ENCODE peak calls at places on chromosomes 1 and 21, in ten cellular contexts. V is CD8-positive, alpha-beta memory T cell; D is HepG2; N is tibial nerve; W is heart left ventricle; F is WERI-Rb-1; R is heart right ventricle; T is esophagus muscularis mucosa; H is MG63; S is foreskin fibroblast. M is an unnamed sample.

GRCh38 chr1:228150458-228151169 is 884 bp downstream of the GJC2 start:
- DNase-seq in V (no peak), D (peak), N (peak), W (peak), F (no peak), R (peak), T (no peak), H (peak), S (peak), M (peak)

GRCh38 chr1:66540434-66541032 is 6.6 kb downstream of the SGIP1 start:
- DNase-seq in V (no peak), D (no peak), N (no peak), W (no peak), F (no peak), R (no peak), T (no peak), H (no peak), S (peak), M (no peak)

GRCh38 chr21:18443085-18443484 is 39.5 kb upstream of the TMPRSS15 start:
- DNase-seq in V (no peak), D (no peak), N (no peak), W (no peak), F (no peak), R (no peak), T (no peak), H (no peak), S (no peak), M (no peak)

GRCh38 chr1:240797050-240797449 is 185.1 kb upstream of the GREM2 start:
- DNase-seq in V (no peak), D (no peak), N (no peak), W (no peak), F (no peak), R (no peak), T (no peak), H (peak), S (peak), M (no peak)

GRCh38 chr1:229641306-229641705 is 15.3 kb downstream of the URB2 start:
- DNase-seq in V (no peak), D (no peak), N (no peak), W (no peak), F (no peak), R (no peak), T (no peak), H (no peak), S (no peak), M (no peak)

GRCh38 chr1:42937836-42938595 is 20.7 kb downstream of the SLC2A1 start:
- DNase-seq in V (no peak), D (no peak), N (no peak), W (no peak), F (no peak), R (no peak), T (no peak), H (no peak), S (no peak), M (no peak)

GRCh38 chr1:117339866-117340357 is 27.3 kb upstream of the MAN1A2 start:
- DNase-seq in V (no peak), D (peak), N (no peak), W (no peak), F (peak), R (no peak), T (no peak), H (peak), S (peak), M (no peak)

GRCh38 chr21:42560517-42561179 is 47.0 kb downstream of the SLC37A1 start:
- DNase-seq in V (no peak), D (no peak), N (no peak), W (peak), F (peak), R (no peak), T (no peak), H (no peak), S (no peak), M (no peak)

GRCh38 chr1:29394521-29394921 is 158.2 kb downstream of the PTPRU start:
- DNase-seq in V (no peak), D (no peak), N (no peak), W (no peak), F (no peak), R (no peak), T (no peak), H (no peak), S (no peak), M (no peak)

GRCh38 chr1:209080170-209080781 is 503.2 kb upstream of the CAMK1G start:
- DNase-seq in V (no peak), D (no peak), N (no peak), W (no peak), F (no peak), R (no peak), T (no peak), H (peak), S (peak), M (no peak)

GRCh38 chr1:176752505-176752904 is 289.5 kb downstream of the PAPPA2 start:
- DNase-seq in V (no peak), D (no peak), N (no peak), W (no peak), F (no peak), R (no peak), T (no peak), H (no peak), S (no peak), M (no peak)

GRCh38 chr1:236989290-236990051 is 14.8 kb downstream of the MT1HL1 start:
- DNase-seq in V (no peak), D (peak), N (no peak), W (no peak), F (no peak), R (no peak), T (no peak), H (no peak), S (no peak), M (no peak)

GRCh38 chr1:175833502-175833901 is 90.1 kb upstream of the TNR start:
- DNase-seq in V (no peak), D (no peak), N (no peak), W (no peak), F (no peak), R (no peak), T (no peak), H (no peak), S (no peak), M (no peak)

GRCh38 chr1:214321686-214322453 is 40.9 kb downstream of the SMYD2 start:
- DNase-seq in V (no peak), D (no peak), N (no peak), W (no peak), F (no peak), R (no peak), T (no peak), H (no peak), S (no peak), M (no peak)

GRCh38 chr1:166007176-166007575 is 159.6 kb downstream of the FAM78B start:
- DNase-seq in V (no peak), D (no peak), N (no peak), W (no peak), F (no peak), R (no peak), T (no peak), H (no peak), S (no peak), M (no peak)

GRCh38 chr1:156052862-156053769 is 482 bp downstream of the UBQLN4 start:
- DNase-seq in V (peak), D (peak), N (peak), W (peak), F (peak), R (peak), T (no peak), H (peak), S (peak), M (peak)

GRCh38 chr1:40384887-40385286 is 11.4 kb downstream of the SMAP2 start:
- DNase-seq in V (no peak), D (no peak), N (no peak), W (no peak), F (no peak), R (no peak), T (no peak), H (no peak), S (no peak), M (no peak)

GRCh38 chr1:239898067-239898730 is 193.5 kb upstream of the FMN2 start:
- DNase-seq in V (peak), D (peak), N (peak), W (peak), F (peak), R (peak), T (peak), H (peak), S (peak), M (peak)

GRCh38 chr1:153348511-153349362 is at the start of gene PGLYRP4:
- DNase-seq in V (no peak), D (no peak), N (no peak), W (no peak), F (peak), R (no peak), T (peak), H (peak), S (no peak), M (no peak)

GRCh38 chr1:171485375-171486047 is at the start of gene PRRC2C:
- DNase-seq in V (peak), D (peak), N (peak), W (peak), F (peak), R (peak), T (peak), H (peak), S (peak), M (peak)
- H3K4me3 ChIP-seq in V (peak), D (peak), N (peak), W (peak), F (peak), R (peak), T (peak), H (peak), S (peak), M (peak)

GRCh38 chr1:215584389-215584788 is 17.3 kb downstream of the KCTD3 start:
- DNase-seq in V (no peak), D (no peak), N (no peak), W (no peak), F (no peak), R (no peak), T (no peak), H (no peak), S (no peak), M (no peak)

GRCh38 chr1:215581896-215582295 is 14.8 kb downstream of the KCTD3 start:
- DNase-seq in V (no peak), D (no peak), N (no peak), W (no peak), F (no peak), R (no peak), T (no peak), H (no peak), S (no peak), M (no peak)

DNA sequence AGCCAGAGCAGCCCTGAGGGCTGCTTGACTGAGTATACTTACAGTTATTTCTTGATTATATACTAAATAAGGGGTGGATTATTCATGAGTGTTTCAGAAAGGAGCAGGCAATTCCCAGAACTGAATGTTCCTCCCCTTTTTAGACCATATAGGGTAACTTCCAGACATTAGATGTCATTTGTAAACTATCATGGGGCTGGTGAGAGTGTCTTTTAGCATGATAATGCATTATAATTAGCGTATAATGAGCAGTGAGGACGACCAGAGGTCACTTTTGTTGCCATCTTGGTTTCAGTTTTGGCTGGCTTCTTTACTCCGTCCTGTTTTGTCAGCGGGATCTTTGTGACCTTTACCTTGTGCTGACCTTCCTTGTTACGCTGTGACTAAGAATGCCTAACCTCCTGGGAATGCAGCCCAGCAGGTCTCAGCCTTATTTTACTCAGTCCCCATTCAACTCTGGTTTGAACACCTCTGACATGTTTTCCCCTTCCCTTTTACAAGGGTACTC is 16.1 kb downstream of the KCTD3 start:
- DNase-seq in V (no peak), D (no peak), N (no peak), W (no peak), F (no peak), R (no peak), T (no peak), H (no peak), S (no peak), M (no peak)
- H3K4me3 ChIP-seq in V (no peak), D (no peak), N (no peak), W (no peak), F (no peak), R (no peak), T (no peak), H (no peak), S (no peak), M (peak)

DNA sequence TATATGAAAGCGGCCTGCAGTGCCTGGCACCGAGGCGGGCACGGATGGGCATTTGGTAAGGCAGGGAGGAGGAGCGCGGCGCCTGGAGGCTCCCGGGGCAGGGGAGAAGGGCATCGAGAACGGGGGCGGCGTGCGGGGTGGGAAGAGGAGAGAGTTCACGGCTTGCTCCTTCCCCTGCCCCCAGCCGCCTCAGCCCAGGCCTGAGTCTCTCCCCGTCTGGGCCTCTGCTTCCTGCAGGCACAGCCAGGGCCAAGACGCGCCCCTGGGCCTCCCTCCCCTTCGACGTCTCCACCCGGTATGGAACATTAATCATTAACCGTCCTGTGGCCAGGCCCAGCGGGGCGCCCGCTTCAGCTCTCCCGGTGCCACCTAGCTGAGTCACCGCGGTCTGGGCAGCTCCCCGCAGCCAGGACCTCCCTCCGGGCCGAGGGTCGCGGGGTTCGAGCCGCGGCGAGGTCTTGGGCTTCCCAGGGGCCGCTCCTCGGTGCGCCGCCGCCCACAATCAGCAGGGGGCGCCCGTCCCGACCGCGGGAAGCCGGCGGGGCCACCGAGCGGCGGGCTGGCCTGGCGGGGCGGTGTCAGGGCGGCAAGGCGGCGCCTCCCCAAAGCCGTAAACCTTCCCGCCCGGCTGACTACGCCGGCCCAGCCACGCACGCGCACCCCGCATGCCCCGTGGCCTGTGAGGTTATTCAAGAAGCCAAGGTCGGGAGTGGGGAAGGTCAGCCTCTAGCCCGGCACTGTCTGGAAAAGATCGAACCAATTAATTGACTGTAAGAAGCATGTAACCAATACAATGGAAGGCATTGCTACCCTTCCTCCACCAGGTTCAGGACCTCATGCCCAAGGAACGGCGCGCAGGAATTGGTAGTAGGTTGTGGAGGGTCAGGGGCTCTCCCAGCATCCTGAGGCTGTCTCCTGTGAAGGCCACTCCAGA is 23.4 kb upstream of the RD3 start:
- DNase-seq in V (peak), D (peak), N (peak), W (peak), F (peak), R (peak), T (no peak), H (peak), S (peak), M (peak)
- H3K4me3 ChIP-seq in V (peak), D (peak), N (no peak), W (peak), F (peak), R (peak), T (peak), H (peak), S (peak), M (peak)

DNA sequence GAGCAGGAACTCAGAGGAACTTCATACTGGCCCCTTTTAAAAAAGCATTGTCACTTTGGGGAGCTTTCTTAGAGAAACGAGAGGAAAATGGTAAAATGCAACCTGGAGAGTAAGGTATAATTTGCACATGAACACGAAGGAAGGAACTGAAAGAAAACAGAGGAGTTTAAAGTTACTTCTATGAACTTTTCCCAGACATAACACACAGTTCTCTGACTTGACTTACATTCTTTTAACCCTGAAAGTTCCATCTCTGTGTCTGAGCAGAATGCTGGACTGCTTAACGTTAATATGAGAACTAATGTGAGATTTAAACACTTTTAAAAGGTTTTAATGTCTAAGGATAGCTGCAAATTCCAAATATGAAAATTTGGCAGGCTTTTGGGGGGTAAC is 102.3 kb downstream of the NFIA start:
- DNase-seq in V (no peak), D (no peak), N (no peak), W (no peak), F (no peak), R (no peak), T (no peak), H (no peak), S (no peak), M (no peak)
- H3K4me3 ChIP-seq in V (no peak), D (peak), N (peak), W (peak), F (no peak), R (peak), T (peak), H (no peak), S (peak), M (peak)

GRCh38 chr21:25985990-25986389 is 184.6 kb downstream of the APP start:
- DNase-seq in V (no peak), D (no peak), N (no peak), W (no peak), F (no peak), R (no peak), T (no peak), H (no peak), S (no peak), M (no peak)

GRCh38 chr21:25980710-25981109 is 189.9 kb downstream of the APP start:
- DNase-seq in V (no peak), D (no peak), N (no peak), W (no peak), F (no peak), R (no peak), T (no peak), H (no peak), S (no peak), M (no peak)

GRCh38 chr21:25983745-25984144 is 186.8 kb downstream of the APP start:
- DNase-seq in V (no peak), D (no peak), N (no peak), W (no peak), F (no peak), R (peak), T (no peak), H (no peak), S (no peak), M (no peak)

GRCh38 chr21:25986928-25987327 is 183.6 kb downstream of the APP start:
- DNase-seq in V (no peak), D (no peak), N (no peak), W (no peak), F (no peak), R (no peak), T (no peak), H (no peak), S (no peak), M (no peak)

GRCh38 chr21:25984538-25984937 is 186.0 kb downstream of the APP start:
- DNase-seq in V (no peak), D (no peak), N (no peak), W (no peak), F (no peak), R (no peak), T (no peak), H (no peak), S (no peak), M (no peak)
- H3K4me3 ChIP-seq in V (no peak), D (no peak), N (no peak), W (no peak), F (no peak), R (no peak), T (no peak), H (no peak), S (no peak), M (no peak)

GRCh38 chr1:83626603-83627002 is 372.3 kb downstream of the TTLL7 start:
- DNase-seq in V (no peak), D (no peak), N (no peak), W (no peak), F (no peak), R (no peak), T (no peak), H (no peak), S (no peak), M (no peak)
- H3K4me3 ChIP-seq in V (no peak), D (no peak), N (no peak), W (no peak), F (no peak), R (no peak), T (no peak), H (no peak), S (no peak), M (no peak)

DNA sequence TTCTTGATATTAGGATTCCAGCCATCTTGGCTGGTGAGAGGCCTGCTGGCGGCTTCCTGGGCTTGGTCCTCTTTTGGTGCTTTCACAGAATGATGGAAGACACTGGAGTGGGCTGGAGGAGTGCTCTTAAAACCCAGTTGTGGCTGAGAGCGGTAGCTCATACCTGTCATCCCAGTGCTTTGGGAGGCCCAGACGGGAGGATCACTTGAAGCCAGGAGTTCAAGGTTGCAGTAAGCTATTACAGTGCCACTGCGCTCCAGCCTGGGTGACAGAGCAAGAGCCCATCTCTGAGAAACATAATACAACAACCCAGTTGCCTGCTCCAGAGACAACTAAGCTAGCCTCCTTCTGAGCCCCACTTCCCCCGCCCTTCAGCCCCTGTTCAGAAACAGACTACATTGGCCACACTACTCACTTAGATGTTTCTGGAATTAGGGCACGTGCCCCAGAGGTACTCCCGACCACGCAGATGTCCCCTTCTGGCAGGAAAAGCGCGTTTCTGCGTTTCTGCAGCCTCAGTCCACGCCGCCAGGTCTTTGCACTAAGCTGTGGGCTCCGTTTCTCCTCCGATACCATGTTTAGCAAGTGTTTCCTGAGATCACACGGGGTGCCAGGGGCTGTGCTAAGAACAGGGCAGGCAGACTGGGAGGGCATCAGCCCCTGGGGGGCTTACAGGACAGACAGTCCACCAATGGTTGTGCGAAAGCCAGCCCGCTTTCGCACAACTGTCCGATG is 2.4 kb downstream of the PIK3CD start:
- DNase-seq in V (no peak), D (no peak), N (no peak), W (no peak), F (no peak), R (no peak), T (no peak), H (no peak), S (no peak), M (no peak)
- H3K4me3 ChIP-seq in V (peak), D (no peak), N (no peak), W (no peak), F (no peak), R (peak), T (peak), H (no peak), S (no peak), M (peak)

DNA sequence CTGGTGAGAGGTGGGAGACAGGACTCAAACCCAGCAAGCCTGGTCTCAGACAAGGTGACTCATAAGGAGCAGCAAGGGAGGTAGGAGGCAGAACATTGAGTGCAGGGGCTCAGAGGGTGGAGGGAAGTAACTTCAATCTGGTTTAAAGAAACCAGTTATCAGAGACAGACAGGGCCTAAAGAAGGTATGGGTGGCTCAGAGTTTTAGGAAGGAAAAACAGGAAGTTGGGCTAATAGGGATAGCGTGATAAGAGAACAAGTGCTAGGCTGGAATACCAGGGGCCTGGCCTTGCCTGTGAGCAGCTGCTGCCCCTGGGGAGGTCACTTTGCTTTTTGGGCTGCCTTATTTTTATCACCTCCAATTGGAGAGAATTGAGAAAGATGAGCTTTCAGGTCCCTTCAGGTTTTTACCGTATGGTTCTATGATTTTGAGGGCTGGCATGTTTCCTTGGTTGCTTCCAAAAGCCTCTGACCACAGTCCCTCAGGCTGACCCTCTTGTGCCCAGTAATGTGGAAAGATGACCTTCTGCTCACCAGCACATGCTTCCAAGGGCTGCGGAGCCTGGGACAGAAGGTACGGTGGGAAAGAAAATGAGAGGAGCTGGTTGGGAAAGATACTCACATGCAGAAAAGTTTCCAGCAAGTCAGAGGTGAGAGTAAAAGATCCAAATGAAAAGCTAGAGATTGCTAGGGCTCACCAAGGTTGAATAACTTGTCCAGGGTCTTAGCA is 77.0 kb downstream of the DDR2 start:
- DNase-seq in V (no peak), D (no peak), N (no peak), W (no peak), F (no peak), R (no peak), T (no peak), H (no peak), S (no peak), M (no peak)
- H3K4me3 ChIP-seq in V (no peak), D (no peak), N (no peak), W (no peak), F (no peak), R (no peak), T (no peak), H (no peak), S (no peak), M (no peak)

M was measured in left ventricle myocardium inferior.